ENCODE peak calls at places on chromosomes 3 and 15, in four cellular contexts. D is heart right ventricle, L is mucosa of descending colon, H is kidney. B is an unnamed sample.
A peak's percentile ranks its signal among the peaks of the same experiment; 100 is the strongest.

GRCh38 chr3:171563298-171563697 is 103.1 kb upstream of the TNIK start:
- DNase-seq in D (peak; percentile 17), L (no peak), H (no peak), B (no peak)

GRCh38 chr3:17039579-17039978 is 154.8 kb downstream of the PLCL2 start:
- DNase-seq in D (no peak), L (no peak), H (no peak), B (no peak)

GRCh38 chr3:25390605-25391004 is 37.5 kb upstream of the RARB start:
- DNase-seq in D (no peak), L (no peak), H (no peak), B (no peak)

GRCh38 chr3:4908769-4909156 is 70.5 kb upstream of the BHLHE40 start:
- DNase-seq in D (no peak), L (no peak), H (no peak), B (no peak)

GRCh38 chr15:69758291-69758771 is 305.7 kb downstream of the RPLP1 start:
- DNase-seq in D (no peak), L (no peak), H (no peak), B (no peak)

GRCh38 chr15:82021992-82022391 is 23.8 kb downstream of the MEX3B start:
- DNase-seq in D (peak; percentile 57), L (no peak), H (no peak), B (no peak)

GRCh38 chr3:127044996-127045395 is 62.1 kb downstream of the PLXNA1 start:
- DNase-seq in D (no peak), L (no peak), H (peak; percentile 78), B (peak; percentile 43)

GRCh38 chr3:127035672-127036071 is 52.8 kb downstream of the PLXNA1 start:
- DNase-seq in D (peak; percentile 42), L (peak; percentile 91), H (peak; percentile 96), B (peak; percentile 82)

GRCh38 chr3:150414273-150414672 is 6.2 kb downstream of the TSC22D2 start:
- DNase-seq in D (peak; percentile 44), L (no peak), H (no peak), B (no peak)

GRCh38 chr3:71146673-71147072 is 436.9 kb downstream of the FOXP1 start:
- DNase-seq in D (no peak), L (no peak), H (no peak), B (no peak)

GRCh38 chr3:52512105-52512504 is 17.0 kb downstream of the STAB1 start:
- DNase-seq in D (no peak), L (no peak), H (no peak), B (no peak)

GRCh38 chr3:52511509-52511908 is 16.4 kb downstream of the STAB1 start:
- DNase-seq in D (no peak), L (no peak), H (no peak), B (no peak)

GRCh38 chr3:52512727-52513126 is 17.6 kb downstream of the STAB1 start:
- DNase-seq in D (no peak), L (no peak), H (no peak), B (no peak)

GRCh38 chr3:52507359-52507758 is 12.2 kb downstream of the STAB1 start:
- DNase-seq in D (no peak), L (no peak), H (no peak), B (no peak)

DNA sequence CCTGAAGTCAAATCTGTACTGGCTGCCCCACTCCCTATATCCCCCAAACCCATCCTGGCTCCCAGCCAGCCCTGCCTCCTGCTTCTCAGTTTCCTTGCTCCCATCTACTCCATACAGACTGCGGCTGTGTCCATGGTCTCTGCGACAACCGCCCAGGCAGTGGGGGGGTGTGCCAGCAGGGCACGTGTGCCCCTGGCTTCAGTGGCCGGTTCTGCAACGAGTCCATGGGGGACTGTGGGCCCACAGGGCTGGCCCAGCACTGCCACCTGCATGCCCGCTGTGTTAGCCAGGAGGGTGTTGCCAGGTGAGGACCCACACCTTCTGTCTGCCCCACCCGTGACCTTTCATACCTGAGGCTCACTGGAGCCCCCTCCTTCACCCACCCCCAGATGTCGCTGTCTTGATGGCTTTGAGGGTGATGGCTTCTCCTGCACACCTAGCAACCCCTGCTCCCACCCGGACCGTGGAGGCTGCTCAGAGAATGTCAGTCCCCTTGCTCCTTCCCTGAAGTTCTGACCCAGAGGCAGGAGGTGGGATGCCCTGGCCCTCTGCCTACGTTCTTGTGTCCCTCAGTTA is 14.7 kb downstream of the STAB1 start:
- DNase-seq in D (no peak), L (no peak), H (no peak), B (no peak)
- TF ChIP-seq CTCF in D (no peak), L (no peak), H (no peak), B (no peak)

GRCh38 chr3:164004205-164004604 is 1074.1 kb downstream of the SI start:
- DNase-seq in D (no peak), L (no peak), H (no peak), B (no peak)
- TF ChIP-seq CTCF in D (no peak), L (no peak), H (no peak), B (no peak)

GRCh38 chr15:26682765-26683164 is 90.1 kb downstream of the GABRB3 start:
- DNase-seq in D (no peak), L (no peak), H (no peak), B (no peak)
- TF ChIP-seq CTCF in D (no peak), L (no peak), H (no peak), B (no peak)

DNA sequence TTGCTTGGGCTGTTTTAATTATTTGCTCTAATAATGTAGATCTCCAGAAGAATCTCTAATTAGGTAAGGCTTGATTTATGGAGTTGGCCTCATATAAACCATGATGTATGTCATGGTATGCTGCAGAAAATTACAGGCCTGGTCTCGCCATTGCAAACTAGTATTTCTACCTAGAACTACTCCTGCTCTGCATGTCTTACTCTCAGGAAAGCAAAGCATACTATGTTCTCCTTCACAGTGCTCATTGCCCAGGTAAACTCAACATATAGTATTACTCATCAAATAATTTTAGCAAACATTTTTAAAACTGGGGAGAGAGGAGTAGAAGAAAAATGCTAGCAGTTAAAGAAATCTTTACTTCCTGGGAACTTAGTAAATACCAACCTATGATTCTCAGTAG is 90.7 kb downstream of the FILIP1L start:
- DNase-seq in D (no peak), L (no peak), H (no peak), B (no peak)
- TF ChIP-seq CTCF in D (no peak), L (no peak), H (no peak), B (no peak)

B was measured in stomach.